ENCODE peak calls at places on chromosomes 6 and 20, in seven cellular contexts. X is foreskin fibroblast, I is mesendoderm, T is mesenchymal stem cell, V is astrocyte of the cerebellum, C is ovary, K is colonic mucosa. D is an unnamed sample.

GRCh38 chr20:9617940-9618339 is 103.5 kb downstream of the LAMP5 start:
- DNase-seq in X (peak; percentile 67), I (peak; percentile 65), T (peak; percentile 18), V (peak; percentile 9), C (no peak), K (no peak), D (peak; percentile 28)

GRCh38 chr20:1800777-1801176 is 94.4 kb upstream of the SIRPA start:
- DNase-seq in X (peak; percentile 65), I (no peak), T (peak; percentile 47), V (no peak), C (no peak), K (no peak), D (peak; percentile 36)

GRCh38 chr20:16337707-16338106 is 235.5 kb downstream of the KIF16B start:
- DNase-seq in X (no peak), I (no peak), T (no peak), V (no peak), C (no peak), K (no peak), D (no peak)

GRCh38 chr6:169618526-169619490 is 83.0 kb downstream of the WDR27 start:
- DNase-seq in X (peak; percentile 83), I (peak; percentile 33), T (peak; percentile 61), V (peak; percentile 84), C (no peak), K (no peak), D (peak; percentile 90)

GRCh38 chr20:63830821-63831593 is at the start of gene ZBTB46:
- DNase-seq in X (peak; percentile 79), I (peak; percentile 46), T (peak; percentile 53), V (no peak), C (peak; percentile 77), K (peak; percentile 63), D (peak; percentile 48)

GRCh38 chr20:4022386-4023350 is 7.3 kb upstream of the RNF24 start:
- DNase-seq in X (peak; percentile 78), I (peak; percentile 89), T (no peak), V (no peak), C (no peak), K (no peak), D (no peak)

GRCh38 chr6:40356242-40356910 is 230.8 kb downstream of the LRFN2 start:
- DNase-seq in X (no peak), I (no peak), T (no peak), V (peak; percentile 38), C (no peak), K (no peak), D (no peak)

GRCh38 chr20:11585752-11586352 is 331.8 kb upstream of the BTBD3 start:
- DNase-seq in X (peak; percentile 24), I (peak; percentile 31), T (peak; percentile 12), V (peak; percentile 19), C (no peak), K (no peak), D (peak; percentile 10)

GRCh38 chr20:58716476-58717277 is 24.1 kb downstream of the NPEPL1 start:
- DNase-seq in X (peak; percentile 46), I (no peak), T (no peak), V (no peak), C (no peak), K (peak; percentile 12), D (no peak)

GRCh38 chr20:15020845-15021244 is 683.4 kb upstream of the FLRT3 start:
- DNase-seq in X (no peak), I (no peak), T (no peak), V (no peak), C (no peak), K (no peak), D (no peak)

GRCh38 chr6:111743859-111744692 is 129.2 kb downstream of the FYN start:
- DNase-seq in X (peak; percentile 66), I (no peak), T (no peak), V (no peak), C (no peak), K (no peak), D (peak; percentile 32)

GRCh38 chr20:63554361-63555278 is 661 bp downstream of the FNDC11 start:
- DNase-seq in X (peak; percentile 20), I (no peak), T (no peak), V (no peak), C (no peak), K (no peak), D (no peak)

GRCh38 chr20:6590891-6591679 is 176.4 kb upstream of the BMP2 start:
- DNase-seq in X (peak; percentile 93), I (no peak), T (peak; percentile 63), V (peak; percentile 63), C (no peak), K (peak; percentile 52), D (peak; percentile 28)

GRCh38 chr6:137076277-137077068 is 31.7 kb upstream of the IL20RA start:
- DNase-seq in X (peak; percentile 81), I (peak; percentile 92), T (peak; percentile 62), V (peak; percentile 47), C (peak; percentile 57), K (peak; percentile 81), D (peak; percentile 59)

GRCh38 chr6:13248053-13248452 is 80.3 kb downstream of the TBC1D7 start:
- DNase-seq in X (peak; percentile 81), I (peak; percentile 50), T (peak; percentile 58), V (peak; percentile 32), C (no peak), K (no peak), D (peak; percentile 45)

GRCh38 chr20:4102381-4102780 is 87.0 kb upstream of the RNF24 start:
- DNase-seq in X (peak; percentile 82), I (no peak), T (no peak), V (no peak), C (no peak), K (no peak), D (peak; percentile 55)

GRCh38 chr6:46184114-46184513 is 13.3 kb upstream of the ENPP5 start:
- DNase-seq in X (peak; percentile 85), I (peak; percentile 26), T (peak; percentile 12), V (peak; percentile 92), C (no peak), K (no peak), D (peak; percentile 57)

GRCh38 chr20:1225263-1225728 is 548 bp upstream of the RAD21L1 start:
- DNase-seq in X (no peak), I (no peak), T (no peak), V (no peak), C (no peak), K (no peak), D (no peak)

GRCh38 chr6:37696841-37697735 is 595 bp downstream of the MDGA1 start:
- DNase-seq in X (peak; percentile 57), I (no peak), T (peak; percentile 43), V (no peak), C (peak; percentile 44), K (no peak), D (no peak)
- H3K4me3 ChIP-seq in X (peak overlapping the region; percentile 77), I (peak overlapping the region; percentile 38), T (peak overlapping the region; percentile 87), V (peak overlapping the region; percentile 62), C (peak overlapping the region; percentile 68), K (peak overlapping the region; percentile 65), D (peak overlapping the region; percentile 74)

DNA sequence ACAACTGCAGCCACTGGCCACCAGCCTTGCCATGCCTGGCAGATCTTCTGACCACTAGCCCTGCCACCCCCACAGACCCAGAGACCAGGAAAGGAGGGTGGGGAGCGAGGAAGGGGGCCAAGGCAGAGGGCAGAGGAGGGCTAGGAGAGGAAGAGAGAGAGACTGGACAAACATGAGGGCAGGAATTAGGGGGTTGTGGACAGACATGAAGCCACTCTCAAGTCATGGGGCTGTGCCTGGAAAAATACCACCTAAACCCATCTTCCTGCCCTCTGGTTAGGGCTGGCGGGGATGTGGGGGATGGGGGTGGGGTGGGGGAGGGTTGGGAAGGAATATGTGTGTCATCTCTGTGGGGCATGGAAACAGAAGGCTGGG is 1.4 kb upstream of the SLC29A1 start:
- DNase-seq in X (no peak), I (no peak), T (no peak), V (no peak), C (no peak), K (no peak), D (no peak)
- H3K4me3 ChIP-seq in X (no peak overlapping the region), I (no peak overlapping the region), T (no peak overlapping the region), V (no peak overlapping the region), C (no peak overlapping the region), K (no peak overlapping the region), D (no peak overlapping the region)

DNA sequence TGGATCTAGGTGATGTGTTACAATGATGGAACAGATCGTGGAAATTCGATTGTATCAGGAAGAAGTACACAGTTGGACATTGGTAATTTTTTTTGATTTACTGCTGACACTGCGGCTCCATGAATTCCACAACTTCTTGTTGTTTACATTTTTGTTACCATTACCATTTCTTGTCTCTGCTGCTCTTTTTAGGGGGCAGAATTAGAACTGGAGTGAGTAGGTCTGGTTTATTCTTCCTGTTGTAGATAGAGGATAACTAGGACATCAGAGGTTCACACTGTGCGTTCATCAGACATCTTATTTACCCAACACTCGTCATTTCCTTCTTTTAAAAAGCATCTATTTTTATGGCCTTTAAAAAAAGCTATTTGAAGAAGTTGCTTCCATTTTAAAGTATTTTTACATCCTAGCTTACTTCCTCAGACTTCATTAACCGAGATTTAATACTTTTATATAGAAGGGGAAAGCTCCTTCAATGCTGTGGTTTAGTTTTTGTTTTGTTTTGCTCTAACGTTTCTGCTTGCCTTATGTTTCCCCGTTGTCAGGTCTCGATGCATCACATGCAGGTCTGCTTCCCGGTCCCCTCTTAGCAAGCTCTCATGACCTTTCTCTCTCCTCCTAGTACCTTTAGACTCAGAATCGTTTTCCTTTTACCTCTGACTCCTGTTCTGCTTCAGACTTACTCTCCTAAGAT is 139.1 kb downstream of the ARID1B start:
- DNase-seq in X (no peak), I (no peak), T (peak; percentile 50), V (no peak), C (no peak), K (no peak), D (peak; percentile 75)
- H3K4me3 ChIP-seq in X (no peak overlapping the region), I (no peak overlapping the region), T (no peak overlapping the region), V (no peak overlapping the region), C (no peak overlapping the region), K (no peak overlapping the region), D (peak overlapping the region; percentile 14)

GRCh38 chr6:5087389-5087788 is 2.2 kb downstream of the PPP1R3G start:
- DNase-seq in X (no peak), I (peak; percentile 37), T (no peak), V (no peak), C (no peak), K (peak; percentile 32), D (no peak)

GRCh38 chr6:5085638-5086293 is 625 bp downstream of the PPP1R3G start:
- DNase-seq in X (peak; percentile 76), I (peak; percentile 74), T (peak; percentile 70), V (no peak), C (peak; percentile 41), K (peak; percentile 35), D (peak; percentile 44)

GRCh38 chr6:5084192-5084786 is 852 bp upstream of the PPP1R3G start:
- DNase-seq in X (no peak), I (no peak), T (no peak), V (no peak), C (peak; percentile 69), K (peak; percentile 54), D (no peak)

GRCh38 chr6:5084787-5085637 is at the start of gene PPP1R3G:
- DNase-seq in X (peak; percentile 86), I (peak; percentile 43), T (peak; percentile 80), V (no peak), C (peak; percentile 75), K (peak; percentile 56), D (peak; percentile 79)

DNA sequence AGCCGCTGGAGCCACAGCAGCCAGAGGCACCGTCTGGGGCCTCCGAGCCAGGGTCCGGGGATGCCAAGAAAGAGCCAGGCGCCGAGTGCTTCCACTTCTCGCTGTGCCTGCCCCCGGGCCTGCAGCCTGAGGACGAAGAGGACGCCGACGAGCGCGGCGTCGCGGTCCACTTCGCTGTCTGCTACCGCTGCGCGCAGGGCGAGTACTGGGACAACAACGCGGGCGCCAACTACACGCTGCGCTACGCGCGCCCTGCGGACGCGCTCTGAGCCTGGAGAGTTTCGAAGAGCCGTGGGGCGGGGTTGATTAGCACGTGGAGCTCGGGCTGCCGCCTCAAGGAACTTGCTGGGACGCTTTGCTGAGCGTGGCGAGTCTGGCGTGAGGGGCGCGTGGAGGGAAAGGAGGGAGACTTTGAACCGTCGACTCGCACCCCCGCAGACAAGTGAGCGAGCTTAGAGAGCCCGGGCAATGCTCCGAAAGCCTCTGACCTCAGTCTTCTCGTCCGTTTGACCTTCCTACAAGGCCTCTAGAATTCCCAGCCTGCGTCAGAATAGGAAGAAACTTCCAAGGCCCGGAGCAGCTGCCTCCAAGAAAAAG is 1.3 kb downstream of the PPP1R3G start:
- DNase-seq in X (no peak), I (peak; percentile 50), T (no peak), V (no peak), C (no peak), K (no peak), D (no peak)
- H3K4me3 ChIP-seq in X (peak overlapping the region; percentile 53), I (no peak overlapping the region), T (peak overlapping the region; percentile 82), V (no peak overlapping the region), C (peak overlapping the region; percentile 52), K (peak overlapping the region; percentile 67), D (peak overlapping the region; percentile 67)

D was measured in fibroblast of villous mesenchyme.